ENCODE peak calls at places on chromosome 19, in ten cellular contexts. Z is psoas muscle; C is BE2C; I is stimulated activated CD4-positive, alpha-beta T cell treated with anti-CD3 and anti-CD28 coated beads, Interleukin-12 subunit alpha, Interleukin-12 subunit beta, amount 100 ng/mL, for 4 hours; N is EH; B is cardiac fibroblast; T is RCC 7860; M is MG63; P is RWPE1; F is central memory CD4-positive, alpha-beta T cell. V is an unnamed sample.
A peak's percentile ranks its signal among the peaks of the same experiment; 100 is the strongest.

GRCh38 chr19:17248011-17248776 is 2.5 kb upstream of the NR2F6 start:
- DNase-seq in F (no peak), C (no peak), Z (no peak), P (peak; percentile 67), M (no peak), N (no peak), B (no peak), I (no peak), T (no peak), V (peak; percentile 49)

GRCh38 chr19:56654151-56654550 is 11.2 kb downstream of the SMIM17 start:
- DNase-seq in M (no peak), P (no peak), Z (no peak), F (no peak), I (no peak), C (no peak), B (no peak), N (no peak), T (no peak), V (no peak)

GRCh38 chr19:30029721-30030510 is 87.9 kb downstream of the URI1 start:
- DNase-seq in Z (no peak), F (no peak), P (peak; percentile 32), I (no peak), C (no peak), B (peak; percentile 80), T (no peak), M (peak; percentile 23), N (peak; percentile 94), V (no peak)

GRCh38 chr19:51064534-51065220 is at the start of gene KLK13:
- DNase-seq in N (no peak), T (no peak), Z (peak; percentile 30), M (peak; percentile 86), B (peak; percentile 2), P (peak; percentile 68), I (no peak), C (no peak), F (no peak), V (peak; percentile 66)

GRCh38 chr19:16628183-16628983 is at the start of gene MED26:
- DNase-seq in F (peak; percentile 92), Z (peak; percentile 94), N (peak; percentile 92), P (peak; percentile 100), T (peak; percentile 72), C (peak; percentile 98), I (peak; percentile 96), M (peak; percentile 93), B (peak; percentile 90), V (peak; percentile 98)

GRCh38 chr19:38989066-38989605 is 13.6 kb upstream of the FBXO17 start:
- DNase-seq in C (peak; percentile 24), T (peak; percentile 61), B (no peak), F (no peak), Z (no peak), M (peak; percentile 39), I (no peak), P (no peak), N (peak; percentile 27), V (no peak)

GRCh38 chr19:752652-753517 is 2.0 kb downstream of the MISP start:
- DNase-seq in F (no peak), N (peak; percentile 91), I (no peak), B (peak; percentile 92), Z (peak; percentile 61), P (peak; percentile 95), C (no peak), M (peak; percentile 50), T (peak; percentile 92), V (peak; percentile 76)

GRCh38 chr19:49224856-49225255 is 67.3 kb downstream of the TRPM4 start:
- DNase-seq in F (no peak), B (peak; percentile 74), T (peak; percentile 55), M (peak; percentile 75), P (peak; percentile 65), Z (peak; percentile 37), I (peak; percentile 12), N (peak; percentile 75), C (peak; percentile 83), V (no peak)

GRCh38 chr19:52735734-52736133 is 890 bp upstream of the ZNF611 start:
- DNase-seq in P (no peak), C (no peak), I (no peak), M (no peak), Z (peak; percentile 77), N (peak; percentile 68), B (peak; percentile 62), F (no peak), T (peak; percentile 84), V (peak; percentile 56)

GRCh38 chr19:7900401-7900870 is 3.2 kb upstream of the MAP2K7 start:
- DNase-seq in B (no peak), N (no peak), F (no peak), P (no peak), T (no peak), Z (no peak), C (no peak), I (no peak), M (no peak), V (peak; percentile 38)

GRCh38 chr19:6509118-6509971 is 7.2 kb upstream of the TUBB4A start:
- DNase-seq in P (no peak), F (no peak), Z (peak; percentile 37), B (no peak), T (no peak), C (no peak), M (no peak), N (no peak), I (no peak), V (peak; percentile 58)

GRCh38 chr19:28075229-28075628 is 1137.7 kb downstream of the UQCRFS1 start:
- DNase-seq in Z (no peak), F (no peak), B (no peak), I (no peak), N (no peak), M (no peak), T (no peak), P (no peak), C (no peak), V (no peak)

GRCh38 chr19:41192574-41193419 is at the start of gene CYP2S1:
- DNase-seq in C (no peak), B (no peak), Z (no peak), I (peak; percentile 12), T (no peak), N (peak; percentile 21), F (no peak), P (peak; percentile 59), M (peak; percentile 87), V (no peak)

GRCh38 chr19:3725640-3726310 is 17.6 kb downstream of the TJP3 start:
- DNase-seq in Z (no peak), M (peak; percentile 34), C (no peak), B (no peak), N (peak; percentile 33), T (peak; percentile 17), I (no peak), P (no peak), F (no peak), V (no peak)

GRCh38 chr19:29687244-29687896 is 22.1 kb downstream of the PLEKHF1 start:
- DNase-seq in M (peak; percentile 93), I (no peak), P (peak; percentile 37), C (no peak), Z (peak; percentile 83), B (peak; percentile 97), T (no peak), N (peak; percentile 96), F (no peak), V (no peak)

GRCh38 chr19:29851769-29852521 is 40.2 kb downstream of the CCNE1 start:
- DNase-seq in I (no peak), M (no peak), P (no peak), N (no peak), C (no peak), Z (no peak), F (no peak), T (no peak), B (no peak), V (no peak)

GRCh38 chr19:43934055-43934984 is 762 bp downstream of the ZNF45 start:
- DNase-seq in T (peak; percentile 5), C (no peak), P (peak; percentile 13), F (no peak), M (no peak), I (no peak), Z (no peak), B (peak; percentile 10), N (peak; percentile 14), V (no peak)

GRCh38 chr19:52331757-52332156 is 4.3 kb upstream of the ZNF610 start:
- DNase-seq in M (no peak), T (no peak), N (no peak), Z (no peak), B (peak; percentile 16), P (no peak), C (no peak), F (no peak), I (no peak), V (no peak)

GRCh38 chr19:3516675-3517207 is 10.6 kb downstream of the FZR1 start:
- DNase-seq in C (no peak), N (no peak), I (no peak), T (no peak), Z (no peak), M (no peak), B (no peak), P (no peak), F (peak; percentile 67), V (no peak)

GRCh38 chr19:7888826-7889217 is 512 bp downstream of the LRRC8E start:
- DNase-seq in F (no peak), P (no peak), T (no peak), M (no peak), I (no peak), Z (no peak), C (no peak), N (no peak), B (no peak), V (no peak)

GRCh38 chr19:54478677-54479266 is 5.7 kb upstream of the CDC42EP5 start:
- DNase-seq in Z (no peak), F (no peak), B (peak; percentile 63), I (no peak), C (no peak), P (no peak), N (peak; percentile 52), T (no peak), M (no peak), V (no peak)

GRCh38 chr19:5627395-5627904 is 4.6 kb downstream of the SAFB start:
- DNase-seq in N (peak; percentile 74), P (no peak), Z (peak; percentile 58), I (peak; percentile 25), F (no peak), M (no peak), C (no peak), B (peak; percentile 47), T (no peak), V (no peak)

GRCh38 chr19:38233740-38234251 is 9.8 kb upstream of the DPF1 start:
- DNase-seq in P (peak; percentile 73), B (peak; percentile 79), I (peak; percentile 73), F (peak; percentile 48), T (peak; percentile 28), N (peak; percentile 69), C (peak; percentile 89), Z (peak; percentile 74), M (peak; percentile 64), V (peak; percentile 62)

GRCh38 chr19:21463449-21464105 is 41.8 kb upstream of the ZNF429 start:
- DNase-seq in N (no peak), B (no peak), C (peak; percentile 14), Z (no peak), P (peak; percentile 60), T (no peak), F (no peak), M (peak; percentile 30), I (no peak), V (peak; percentile 72)

GRCh38 chr19:5804516-5805464 is at the start of gene NRTN:
- DNase-seq in F (peak; percentile 34), C (peak; percentile 79), Z (no peak), N (no peak), P (peak; percentile 65), M (no peak), I (peak; percentile 62), T (no peak), B (no peak), V (no peak)

GRCh38 chr19:16330368-16330801 is 5.8 kb downstream of the KLF2 start:
- DNase-seq in F (peak; percentile 95), B (peak; percentile 92), C (peak; percentile 18), T (peak; percentile 96), P (peak; percentile 96), Z (peak; percentile 75), N (peak; percentile 86), M (peak; percentile 98), I (peak; percentile 88), V (peak; percentile 55)

GRCh38 chr19:1757468-1758230 is 4.3 kb downstream of the ONECUT3 start:
- DNase-seq in M (no peak), Z (no peak), I (no peak), N (no peak), P (no peak), B (no peak), F (no peak), T (no peak), C (no peak), V (no peak)